ENCODE peak calls at places on chromosome 2, in seven cellular contexts. F is right cardiac atrium, B is aorta, W is adrenal gland, V is AG04450, A is PC-9, C is OCI-LY7. E is an unnamed sample.

GRCh38 chr2:241673797-241674725 is 12.6 kb downstream of the DTYMK start:
- DNase-seq in W (no peak), B (no peak), C (no peak), V (no peak), F (no peak), A (no peak), E (no peak)

GRCh38 chr2:118118479-118118878 is 30.2 kb downstream of the INSIG2 start:
- DNase-seq in W (no peak), A (peak; percentile 28), C (no peak), B (no peak), V (no peak), F (no peak), E (no peak)

GRCh38 chr2:75361486-75361885 is 162.2 kb upstream of the TACR1 start:
- DNase-seq in W (no peak), C (no peak), B (no peak), F (no peak), V (no peak), A (no peak), E (no peak)

GRCh38 chr2:6067806-6068205 is 375.6 kb downstream of the SOX11 start:
- DNase-seq in F (no peak), V (no peak), A (no peak), C (no peak), W (no peak), B (no peak), E (no peak)

GRCh38 chr2:17822452-17823117 is 6.3 kb downstream of the MSGN1 start:
- DNase-seq in B (no peak), C (peak; percentile 34), V (no peak), A (no peak), W (no peak), F (no peak), E (no peak)

GRCh38 chr2:28403388-28403956 is 10.8 kb downstream of the FOSL2 start:
- DNase-seq in W (peak; percentile 42), F (no peak), C (no peak), A (no peak), B (peak; percentile 69), V (no peak), E (no peak)

GRCh38 chr2:169716938-169717690 is 16.5 kb upstream of the KLHL23 start:
- DNase-seq in F (no peak), C (no peak), V (no peak), B (no peak), A (no peak), W (peak; percentile 32), E (no peak)

GRCh38 chr2:241268306-241268705 is 47.2 kb downstream of the HDLBP start:
- DNase-seq in A (no peak), W (no peak), C (no peak), V (no peak), F (no peak), B (no peak), E (peak; percentile 34)

GRCh38 chr2:9877026-9877425 is 33.8 kb downstream of the TAF1B start:
- DNase-seq in B (no peak), V (no peak), F (no peak), C (no peak), W (no peak), A (no peak), E (no peak)

DNA sequence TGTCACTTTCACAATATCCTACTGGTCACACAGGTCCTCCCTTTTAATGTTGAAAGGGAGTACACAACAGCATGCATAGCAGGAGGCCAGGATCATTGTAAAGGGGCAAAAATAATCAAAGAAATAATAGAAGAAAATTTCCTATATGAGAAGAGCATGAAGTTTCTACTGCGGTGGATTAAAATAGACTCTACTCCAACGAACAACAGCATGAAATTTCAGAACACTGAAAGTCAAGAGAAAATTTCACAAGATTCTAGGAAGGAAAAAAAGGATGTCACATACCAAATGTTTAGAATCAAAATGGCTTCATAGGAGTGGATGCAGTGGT is 72.1 kb upstream of the EPAS1 start:
- DNase-seq in A (no peak), V (no peak), C (no peak), W (no peak), F (no peak), B (no peak), E (no peak)
- H3K27ac ChIP-seq in A (peak overlapping the region; percentile 97), V (peak overlapping the region; percentile 50), C (no peak overlapping the region), W (peak overlapping the region; percentile 56), F (no peak overlapping the region), B (no peak overlapping the region), E (peak overlapping the region; percentile 48)

GRCh38 chr2:108925735-108926134 is 63.3 kb downstream of the EDAR start:
- DNase-seq in B (peak; percentile 3), A (no peak), V (no peak), C (no peak), F (no peak), W (no peak), E (no peak)
- H3K27ac ChIP-seq in B (no peak overlapping the region), A (no peak overlapping the region), V (no peak overlapping the region), C (no peak overlapping the region), F (no peak overlapping the region), W (no peak overlapping the region), E (no peak overlapping the region)

DNA sequence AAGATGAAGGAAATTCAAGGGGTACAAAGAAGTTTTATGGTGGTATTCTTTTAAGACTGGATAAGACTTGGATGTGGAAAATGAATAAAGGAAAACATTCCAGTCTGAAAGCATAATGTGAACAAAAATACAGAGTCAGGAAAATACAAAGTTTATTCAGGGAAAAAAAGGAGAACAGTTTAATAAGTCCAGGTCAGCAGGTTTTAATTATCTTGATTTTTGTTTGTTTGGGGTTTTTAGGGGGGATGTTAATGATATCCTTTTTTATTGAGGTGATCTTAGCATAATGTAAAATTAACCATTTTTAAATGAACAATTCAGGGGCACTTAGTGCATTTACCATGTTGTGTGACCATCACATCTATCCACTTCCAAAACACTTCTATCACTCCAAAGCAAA is 80.6 kb downstream of the NBAS start:
- DNase-seq in A (no peak), V (no peak), B (no peak), W (no peak), C (no peak), F (no peak), E (no peak)
- H3K27ac ChIP-seq in A (no peak overlapping the region), V (no peak overlapping the region), B (no peak overlapping the region), W (no peak overlapping the region), C (no peak overlapping the region), F (no peak overlapping the region), E (no peak overlapping the region)

DNA sequence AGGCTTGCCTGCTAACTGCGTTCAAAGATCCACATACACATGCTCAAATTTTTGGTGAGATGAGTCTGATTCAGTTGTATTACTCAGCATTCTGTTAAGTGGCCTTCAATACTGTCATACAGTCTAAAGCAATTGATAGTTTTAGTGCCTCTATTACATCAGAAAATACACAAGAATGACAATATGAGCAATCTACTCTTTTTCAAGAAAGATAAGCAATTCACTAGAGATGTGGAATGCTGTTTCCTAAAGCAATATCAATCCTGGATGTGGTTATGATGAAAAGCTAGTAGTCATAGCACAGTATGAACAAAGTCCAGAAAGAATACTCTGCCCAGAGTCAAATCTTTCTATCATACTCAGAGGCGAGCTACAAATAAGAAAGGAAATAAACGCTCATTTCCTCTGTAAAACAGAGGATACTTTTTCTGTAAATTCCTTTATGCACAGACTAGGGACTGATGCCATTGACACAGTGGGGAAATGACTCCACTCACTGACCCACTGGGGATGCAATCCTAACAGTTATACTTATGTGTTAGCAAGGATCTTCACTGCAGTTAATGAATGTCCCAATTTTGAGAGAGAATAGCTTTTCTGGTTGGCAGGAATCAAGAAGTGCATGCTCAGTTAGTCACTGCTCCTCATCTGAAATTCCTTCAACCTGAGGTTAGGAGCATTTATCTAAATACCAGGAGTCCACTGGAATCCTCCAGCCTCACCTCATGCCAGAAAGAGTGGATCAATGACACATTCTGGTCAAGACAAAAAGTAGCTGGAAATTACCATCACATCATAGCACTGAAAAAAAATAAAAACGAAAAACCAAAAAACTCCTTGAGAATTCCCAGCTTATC is 83.3 kb downstream of the PDE11A start:
- DNase-seq in C (no peak), V (no peak), W (no peak), A (no peak), B (no peak), F (no peak), E (no peak)
- H3K27ac ChIP-seq in C (no peak overlapping the region), V (peak overlapping the region; percentile 22), W (no peak overlapping the region), A (no peak overlapping the region), B (no peak overlapping the region), F (no peak overlapping the region), E (no peak overlapping the region)

GRCh38 chr2:42127425-42128424 is 41.4 kb upstream of the EML4 start:
- DNase-seq in C (peak; percentile 63), F (no peak), A (no peak), W (no peak), B (no peak), V (no peak), E (no peak)
- H3K27ac ChIP-seq in C (peak overlapping the region; percentile 58), F (no peak overlapping the region), A (no peak overlapping the region), W (no peak overlapping the region), B (no peak overlapping the region), V (no peak overlapping the region), E (no peak overlapping the region)

DNA sequence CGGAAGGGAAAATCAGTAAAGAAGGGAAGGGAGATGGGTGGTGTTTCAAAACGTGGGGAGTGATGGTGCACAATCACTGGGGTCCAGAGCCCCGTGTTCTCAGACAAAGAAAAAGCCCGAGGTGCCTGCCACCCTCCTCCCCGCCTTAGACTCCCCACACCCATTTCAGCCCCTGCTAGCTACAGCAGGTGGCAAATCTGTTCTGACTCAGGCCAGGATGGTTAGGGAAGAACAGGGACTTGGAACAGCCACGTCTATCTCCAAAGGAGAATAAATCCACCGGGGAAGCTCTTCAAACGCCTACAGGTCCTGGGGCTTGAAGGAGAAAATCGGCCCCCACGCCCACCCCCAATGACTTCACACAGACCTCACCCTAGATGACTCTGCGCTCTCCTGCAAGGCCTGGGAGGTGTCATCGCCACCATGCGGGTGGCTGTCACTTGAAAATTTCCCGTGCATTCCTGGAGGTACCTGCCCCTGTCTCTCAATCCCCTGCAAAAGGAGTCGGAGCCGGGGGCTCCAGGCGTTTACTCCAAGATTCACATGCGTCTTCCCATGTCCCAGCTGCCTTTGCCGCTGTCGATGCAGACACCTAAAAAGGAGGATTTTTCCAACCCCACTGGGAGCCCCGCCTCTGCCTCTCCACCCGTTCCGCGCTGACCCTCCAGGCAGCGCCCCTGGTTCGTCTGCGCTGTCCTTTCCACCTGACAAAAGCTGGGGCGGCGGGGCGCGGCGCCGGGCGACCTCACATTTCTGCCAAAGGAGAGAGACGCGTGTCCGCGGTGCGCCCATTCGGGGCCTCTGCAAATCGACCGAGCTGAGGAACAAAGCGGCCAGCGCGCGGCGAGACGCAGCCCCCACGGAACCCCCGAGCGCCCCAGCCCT is 834 bp downstream of the REEP1 start:
- DNase-seq in A (no peak), V (no peak), C (no peak), F (no peak), B (no peak), W (no peak), E (no peak)
- H3K27ac ChIP-seq in A (no peak overlapping the region), V (no peak overlapping the region), C (no peak overlapping the region), F (peak overlapping the region; percentile 16), B (no peak overlapping the region), W (no peak overlapping the region), E (peak overlapping the region; percentile 66)

GRCh38 chr2:85796549-85797262 is 42.9 kb downstream of the ATOH8 start:
- DNase-seq in F (peak; percentile 76), V (no peak), C (no peak), B (peak; percentile 84), A (no peak), W (peak; percentile 43), E (no peak)
- H3K27ac ChIP-seq in F (peak overlapping the region; percentile 75), V (no peak overlapping the region), C (no peak overlapping the region), B (peak overlapping the region; percentile 62), A (no peak overlapping the region), W (peak overlapping the region; percentile 69), E (peak overlapping the region; percentile 69)

E was measured in right atrium auricular region.